ENCODE peak calls at places on chromosome 17, in five cellular contexts. K, I, G, T and P are unnamed samples.

GRCh38 chr17:18258356-18259038 is at the start of gene FLII:
- DNase-seq in G (peak; percentile 88), I (peak; percentile 72), K (no peak), T (peak; percentile 60), P (no peak)

GRCh38 chr17:76008208-76008607 is 7.6 kb downstream of the CDK3 start:
- DNase-seq in T (no peak), K (no peak), I (no peak), G (no peak), P (no peak)

GRCh38 chr17:2867441-2868424 is 71.5 kb downstream of the RAP1GAP2 start:
- DNase-seq in K (peak; percentile 38), G (no peak), T (no peak), I (peak; percentile 97), P (no peak)

GRCh38 chr17:28282596-28282995 is 36.4 kb upstream of the TMEM97 start:
- DNase-seq in G (no peak), T (no peak), I (peak; percentile 48), K (peak; percentile 76), P (no peak)

GRCh38 chr17:78224226-78225087 is 7.0 kb upstream of the TMEM235 start:
- DNase-seq in G (no peak), I (no peak), K (no peak), T (no peak), P (no peak)

GRCh38 chr17:68602267-68602644 is 1.1 kb upstream of the FAM20A start:
- DNase-seq in K (no peak), G (no peak), I (no peak), T (no peak), P (no peak)

GRCh38 chr17:78359216-78359935 is 501 bp downstream of the SOCS3 start:
- DNase-seq in I (peak; percentile 61), G (no peak), K (no peak), T (no peak), P (no peak)

GRCh38 chr17:75077072-75077489 is 10.7 kb upstream of the SLC16A5 start:
- DNase-seq in G (no peak), K (no peak), I (no peak), T (no peak), P (no peak)

GRCh38 chr17:46984341-46984740 is 5.3 kb upstream of the RPRML start:
- DNase-seq in I (no peak), G (no peak), K (no peak), T (no peak), P (no peak)

GRCh38 chr17:14149751-14150150 is 80.4 kb downstream of the COX10 start:
- DNase-seq in I (no peak), K (no peak), T (no peak), G (no peak), P (no peak)

GRCh38 chr17:14150604-14151003 is 81.3 kb downstream of the COX10 start:
- DNase-seq in T (no peak), I (no peak), K (no peak), G (no peak), P (no peak)

GRCh38 chr17:14153374-14153773 is 83.3 kb downstream of the CDRT15 start:
- DNase-seq in I (no peak), G (no peak), T (no peak), K (no peak), P (no peak)

GRCh38 chr17:14156689-14157088 is 80.0 kb downstream of the CDRT15 start:
- DNase-seq in K (peak; percentile 45), G (no peak), I (no peak), T (no peak), P (peak; percentile 34)

DNA sequence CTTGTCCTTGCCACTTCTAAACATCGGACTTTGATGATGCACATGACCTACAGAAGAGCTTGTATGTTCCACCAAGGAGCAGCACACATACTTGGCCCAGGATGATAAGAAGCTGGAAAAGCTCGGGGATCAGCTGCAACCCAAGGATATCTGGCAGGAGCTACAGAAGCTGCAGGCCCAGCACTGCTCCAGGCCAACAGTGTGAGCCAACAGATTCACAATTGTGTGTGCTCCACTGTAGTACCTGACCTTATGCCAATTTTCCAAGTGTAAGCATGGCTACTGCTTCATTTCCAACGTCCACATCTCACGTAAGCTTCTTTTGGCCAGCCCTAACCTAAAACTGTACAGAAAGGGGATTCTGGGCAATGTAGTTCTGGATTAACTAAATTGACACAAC is 83.4 kb downstream of the COX10 start:
- DNase-seq in K (no peak), G (no peak), I (no peak), T (no peak), P (no peak)
- H3K27ac ChIP-seq in K (no peak overlapping the region), G (no peak overlapping the region), I (no peak overlapping the region), T (no peak overlapping the region), P (no peak overlapping the region)

GRCh38 chr17:72173475-72174116 is 52.8 kb downstream of the SOX9 start:
- DNase-seq in K (no peak), G (no peak), I (no peak), T (no peak), P (no peak)
- H3K27ac ChIP-seq in K (no peak overlapping the region), G (no peak overlapping the region), I (no peak overlapping the region), T (no peak overlapping the region), P (no peak overlapping the region)

GRCh38 chr17:42313773-42314566 is 25.7 kb downstream of the STAT5A start:
- DNase-seq in K (no peak), G (no peak), I (no peak), T (no peak), P (no peak)

GRCh38 chr17:42313389-42313772 is 25.1 kb downstream of the STAT5A start:
- DNase-seq in K (no peak), G (no peak), T (no peak), I (peak; percentile 19), P (no peak)

GRCh38 chr17:42311240-42312034 is 23.1 kb downstream of the STAT5A start:
- DNase-seq in K (peak; percentile 86), G (peak; percentile 91), I (peak; percentile 82), T (no peak), P (no peak)

GRCh38 chr17:42312035-42312284 is 23.7 kb downstream of the STAT5A start:
- DNase-seq in I (no peak), K (no peak), G (no peak), T (no peak), P (no peak)

DNA sequence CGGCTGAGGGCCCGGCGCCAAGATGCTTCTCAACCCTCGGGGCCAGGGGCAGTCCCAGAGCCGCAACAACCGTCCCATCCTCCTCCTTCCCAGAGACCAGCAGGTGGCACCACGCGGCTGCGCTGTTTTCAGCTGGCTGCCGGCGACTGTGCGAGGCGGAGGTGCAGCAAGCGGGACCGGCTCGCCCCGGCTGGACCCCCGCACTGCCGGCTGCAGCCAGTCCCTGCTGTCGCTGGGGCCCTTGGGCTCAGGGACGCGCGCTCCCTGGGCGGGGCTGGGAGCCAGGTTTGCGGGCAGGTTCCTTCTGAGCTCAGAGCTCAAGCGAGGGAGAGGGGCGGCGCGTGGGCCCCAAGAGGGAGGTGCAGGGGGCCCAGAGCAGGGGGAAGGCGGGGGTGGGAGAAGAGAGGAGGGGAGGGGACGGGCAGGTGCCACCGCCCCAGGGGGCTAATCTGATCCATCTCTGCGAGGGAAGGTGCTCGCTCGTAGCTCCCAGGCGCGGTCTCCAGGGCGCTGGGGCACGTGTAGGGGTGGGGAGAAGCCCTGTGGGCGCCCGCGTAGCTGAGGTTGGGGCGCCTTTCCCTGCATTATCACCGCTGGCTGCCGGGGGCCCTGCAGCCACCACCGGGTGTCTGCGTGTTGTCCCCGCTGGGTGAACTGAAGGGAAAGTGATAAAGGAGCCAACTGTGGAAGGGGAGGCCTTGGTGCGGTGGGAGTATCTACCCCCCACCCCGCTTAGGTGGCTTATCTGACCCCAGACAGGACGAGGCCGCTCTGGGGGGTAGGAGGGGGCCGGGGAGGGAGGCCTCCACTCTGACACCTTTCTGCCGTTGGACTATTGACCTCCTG is 24.2 kb downstream of the STAT5A start:
- DNase-seq in G (peak; percentile 94), I (peak; percentile 92), T (peak; percentile 78), K (peak; percentile 55), P (no peak)
- H3K27ac ChIP-seq in G (no peak overlapping the region), I (no peak overlapping the region), T (no peak overlapping the region), K (peak overlapping the region; percentile 81), P (peak overlapping the region; percentile 70)

GRCh38 chr17:60523822-60524221 is 2.2 kb downstream of the APPBP2 start:
- DNase-seq in G (no peak), T (no peak), K (no peak), I (no peak), P (no peak)
- H3K27ac ChIP-seq in G (no peak overlapping the region), T (no peak overlapping the region), K (no peak overlapping the region), I (no peak overlapping the region), P (no peak overlapping the region)

GRCh38 chr17:55728361-55728760 is 5.7 kb upstream of the TMEM100 start:
- DNase-seq in I (no peak), K (no peak), G (no peak), T (no peak), P (no peak)

GRCh38 chr17:55727275-55727674 is 4.6 kb upstream of the TMEM100 start:
- DNase-seq in K (no peak), T (no peak), G (no peak), I (peak; percentile 41), P (no peak)

GRCh38 chr17:55727920-55728319 is 5.3 kb upstream of the TMEM100 start:
- DNase-seq in G (no peak), K (no peak), I (peak; percentile 21), T (no peak), P (no peak)

GRCh38 chr17:55728833-55729232 is 6.2 kb upstream of the TMEM100 start:
- DNase-seq in K (no peak), I (no peak), T (no peak), G (no peak), P (no peak)

GRCh38 chr17:55726440-55726839 is 3.8 kb upstream of the TMEM100 start:
- DNase-seq in G (no peak), I (no peak), T (no peak), K (peak; percentile 80), P (no peak)
- H3K27ac ChIP-seq in G (no peak overlapping the region), I (no peak overlapping the region), T (no peak overlapping the region), K (no peak overlapping the region), P (peak overlapping the region; percentile 75)

DNA sequence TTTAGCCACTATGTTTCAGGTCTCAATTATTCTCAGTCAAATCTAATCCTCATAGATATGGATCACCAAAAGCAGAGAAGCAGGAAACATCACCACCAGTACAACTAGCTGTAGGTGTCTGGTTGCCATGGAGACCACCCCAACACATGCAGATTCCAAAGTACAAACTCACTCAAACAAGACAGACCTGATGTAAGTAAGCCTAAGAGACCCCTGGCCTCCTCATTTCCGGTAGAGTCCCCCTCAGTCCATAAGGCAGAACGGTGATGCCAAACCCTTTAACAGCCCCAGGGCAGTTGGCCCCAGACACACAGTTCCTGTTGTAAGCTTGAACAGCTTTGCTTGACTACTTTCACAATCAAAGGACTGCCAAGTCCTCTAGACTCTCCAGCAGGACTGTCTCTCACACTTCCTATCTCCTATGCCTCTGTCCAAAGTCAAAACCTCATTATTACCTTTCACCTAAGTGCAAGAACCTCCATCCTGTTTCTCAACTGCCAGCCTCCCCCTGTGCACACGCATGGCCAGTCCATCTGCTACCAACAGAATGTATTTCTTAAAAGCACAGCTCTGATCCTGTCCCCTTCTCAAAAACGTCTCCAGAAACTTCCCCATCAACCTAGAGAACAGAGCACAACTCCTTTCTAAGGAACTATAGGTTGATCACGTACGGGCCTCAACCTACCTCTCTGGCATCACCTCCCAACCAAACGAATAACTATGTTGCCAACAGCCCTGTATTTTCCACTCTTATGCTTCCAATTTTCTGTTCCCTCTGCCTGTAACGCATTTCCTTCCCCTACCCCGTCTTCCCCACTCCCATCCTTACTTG is 23.9 kb downstream of the SLC39A11 start:
- DNase-seq in K (peak; percentile 76), G (no peak), T (no peak), I (peak; percentile 88), P (peak; percentile 45)
- H3K27ac ChIP-seq in K (peak overlapping the region; percentile 97), G (no peak overlapping the region), T (no peak overlapping the region), I (no peak overlapping the region), P (no peak overlapping the region)